ENCODE peak calls at places on chromosome 18, in five cellular contexts. P, L, M, B and H are unnamed samples.

GRCh38 chr18:54923339-54923956 is 35.8 kb downstream of the CCDC68 start:
- DNase-seq in B (no peak), P (no peak), M (no peak), L (no peak), H (no peak)

GRCh38 chr18:22174341-22175148 is 5.2 kb downstream of the GATA6 start:
- DNase-seq in L (no peak), B (peak), P (no peak), M (no peak), H (no peak)

GRCh38 chr18:60888225-60888624 is 445.0 kb upstream of the CDH20 start:
- DNase-seq in P (no peak), M (no peak), B (no peak), L (no peak), H (no peak)

GRCh38 chr18:10190564-10190963 is 263.9 kb upstream of the APCDD1 start:
- DNase-seq in B (peak), M (no peak), L (no peak), P (no peak), H (no peak)

GRCh38 chr18:21179590-21180220 is 62.3 kb upstream of the GREB1L start:
- DNase-seq in L (peak), M (no peak), P (peak), B (peak), H (no peak)

GRCh38 chr18:40583671-40584070 is 1371.4 kb upstream of the PIK3C3 start:
- DNase-seq in M (no peak), L (no peak), P (no peak), B (no peak), H (no peak)

GRCh38 chr18:36757081-36757480 is 71.7 kb downstream of the TPGS2 start:
- DNase-seq in M (no peak), B (peak), P (peak), L (no peak), H (no peak)

GRCh38 chr18:2406544-2406943 is 164.8 kb downstream of the METTL4 start:
- DNase-seq in B (peak), P (no peak), M (no peak), L (no peak), H (no peak)

GRCh38 chr18:75472391-75472790 is 44.9 kb upstream of the SMIM21 start:
- DNase-seq in P (no peak), L (no peak), M (no peak), B (no peak), H (no peak)

GRCh38 chr18:63001861-63002260 is 286.5 kb downstream of the PHLPP1 start:
- DNase-seq in B (no peak), L (no peak), P (no peak), M (no peak), H (no peak)

GRCh38 chr18:22778996-22779395 is 154.1 kb upstream of the RBBP8 start:
- DNase-seq in P (no peak), M (no peak), L (no peak), B (peak), H (no peak)

GRCh38 chr18:33594799-33595198 is 16.8 kb downstream of the ASXL3 start:
- DNase-seq in L (no peak), P (no peak), B (no peak), M (no peak), H (no peak)